ENCODE peak calls at places on chromosomes 6 and 20, in nine cellular contexts. U, Q, Z, M, G, H, P, T and I are unnamed samples. For H3K4me1 and H3K9me3, the result is how much of the 10 kb centered on the place peaks cover.

GRCh38 chr6:25639653-25640052 is 12.4 kb upstream of the SCGN start:
- DNase-seq in T (no peak), Z (no peak), Q (no peak), G (no peak), H (no peak), M (no peak), P (no peak), U (no peak), I (no peak)

GRCh38 chr6:15698474-15698873 is 35.6 kb upstream of the DTNBP1 start:
- DNase-seq in U (no peak), H (no peak), Z (no peak), Q (no peak), G (no peak), T (no peak), M (no peak), P (no peak), I (no peak)

GRCh38 chr6:155678361-155678760 is 222.7 kb upstream of the NOX3 start:
- DNase-seq in Z (no peak), M (no peak), T (no peak), H (no peak), G (no peak), U (peak), P (no peak), Q (no peak), I (no peak)

GRCh38 chr6:98366406-98366805 is 468.0 kb upstream of the POU3F2 start:
- DNase-seq in H (no peak), P (no peak), T (no peak), M (no peak), U (no peak), Z (no peak), G (no peak), Q (no peak), I (no peak)

GRCh38 chr20:8076505-8077498 is 55.3 kb upstream of the PLCB1 start:
- DNase-seq in M (no peak), T (peak), P (no peak), H (no peak), G (no peak), Q (no peak), Z (no peak), U (peak), I (no peak)

GRCh38 chr6:29958916-29959315 is 16.6 kb downstream of the HLA-A start:
- DNase-seq in P (no peak), G (no peak), Z (no peak), T (no peak), H (no peak), Q (no peak), U (no peak), M (no peak), I (no peak)

GRCh38 chr6:90484903-90485302 is 102.0 kb downstream of the MAP3K7 start:
- DNase-seq in Q (no peak), T (no peak), P (no peak), M (no peak), H (no peak), G (no peak), U (no peak), Z (no peak), I (no peak)

GRCh38 chr20:34675993-34676641 is 775 bp downstream of the PIGU start:
- DNase-seq in M (no peak), P (no peak), H (no peak), T (no peak), Q (no peak), U (no peak), Z (no peak), G (no peak), I (no peak)

GRCh38 chr6:116859264-116859663 is 17.8 kb upstream of the RFX6 start:
- DNase-seq in U (no peak), G (no peak), P (no peak), T (no peak), M (no peak), Q (no peak), H (no peak), Z (no peak), I (no peak)

GRCh38 chr6:164825386-164825785 is 484.0 kb downstream of the C6orf118 start:
- DNase-seq in H (no peak), Z (no peak), Q (no peak), T (no peak), P (no peak), G (no peak), M (no peak), U (no peak), I (no peak)

GRCh38 chr6:43052842-43053544 is 658 bp downstream of the CUL7 start:
- DNase-seq in G (no peak), M (peak), T (no peak), Q (no peak), Z (no peak), H (peak), U (peak), P (no peak), I (peak)

GRCh38 chr20:41889125-41889870 is 271.1 kb upstream of the CHD6 start:
- DNase-seq in T (no peak), Q (no peak), Z (no peak), U (no peak), H (no peak), G (no peak), P (no peak), M (no peak), I (no peak)

GRCh38 chr20:46361386-46361785 is 45.0 kb downstream of the ELMO2 start:
- DNase-seq in M (no peak), U (no peak), G (no peak), Q (no peak), T (no peak), Z (no peak), P (no peak), H (no peak), I (no peak)

GRCh38 chr20:36267605-36268500 is 31.6 kb downstream of the AAR2 start:
- DNase-seq in G (no peak), U (no peak), Q (no peak), P (no peak), H (no peak), T (no peak), M (no peak), Z (no peak), I (no peak)

GRCh38 chr6:144360401-144360800 is 75.3 kb downstream of the UTRN start:
- DNase-seq in G (no peak), P (no peak), U (no peak), Z (no peak), T (no peak), M (no peak), Q (no peak), H (no peak), I (no peak)

GRCh38 chr6:32603888-32604287 is 14.2 kb upstream of the HLA-DRB1 start:
- DNase-seq in P (no peak), Q (no peak), T (no peak), M (no peak), U (no peak), G (no peak), H (no peak), Z (no peak), I (no peak)

GRCh38 chr6:70673601-70674000 is 5.9 kb downstream of the SMAP1 start:
- DNase-seq in M (no peak), G (no peak), T (no peak), U (peak), P (no peak), Z (no peak), H (no peak), Q (no peak), I (no peak)

GRCh38 chr20:46302119-46302518 is 6.2 kb downstream of the CDH22 start:
- DNase-seq in H (no peak), U (no peak), G (no peak), Z (no peak), Q (no peak), M (no peak), P (no peak), T (no peak), I (no peak)

GRCh38 chr6:3592371-3592941 is 135.6 kb upstream of the SLC22A23 start:
- DNase-seq in T (no peak), H (no peak), G (no peak), M (no peak), P (no peak), Q (no peak), Z (no peak), U (peak), I (no peak)

GRCh38 chr6:5054427-5054873 is 30.7 kb upstream of the PPP1R3G start:
- DNase-seq in H (no peak), P (no peak), M (no peak), T (no peak), Z (no peak), Q (no peak), U (peak), G (no peak), I (no peak)

GRCh38 chr6:122947355-122947754 is 48.7 kb upstream of the CLVS2 start:
- DNase-seq in T (peak), M (no peak), Z (no peak), G (no peak), H (no peak), U (no peak), Q (no peak), P (no peak), I (no peak)

GRCh38 chr6:20448828-20449227 is 47.1 kb downstream of the E2F3 start:
- DNase-seq in Q (no peak), U (no peak), T (no peak), Z (peak), H (no peak), M (no peak), P (no peak), G (no peak), I (no peak)

GRCh38 chr20:20410678-20411077 is 42.8 kb downstream of the INSM1 start:
- DNase-seq in P (no peak), G (peak), M (peak), H (peak), Z (peak), U (no peak), Q (no peak), T (peak), I (no peak)

GRCh38 chr20:5844063-5844681 is 94.0 kb downstream of the SHLD1 start:
- DNase-seq in U (peak), Q (no peak), H (no peak), T (no peak), M (no peak), Z (no peak), G (no peak), P (no peak), I (no peak)

GRCh38 chr20:47568837-47569410 is 67.2 kb downstream of the NCOA3 start:
- DNase-seq in G (no peak), P (no peak), Q (no peak), M (no peak), T (no peak), Z (no peak), H (no peak), U (no peak), I (no peak)
- H3K4me1 ChIP-seq in G (under half), P (under half), Q (under half), M (under half), T (under half), Z (under half), H (half or more), U (under half), I (under half)

GRCh38 chr6:126033696-126034095 is 47.4 kb downstream of the TRMT11 start:
- DNase-seq in H (peak), G (no peak), P (no peak), U (peak), T (no peak), Q (no peak), M (peak), Z (no peak), I (peak)
- TF ChIP-seq POLR2A in H (no peak), G (no peak), P (no peak), U (no peak), T (no peak), Q (no peak), M (no peak), Z (no peak), I (no peak)

GRCh38 chr6:27442932-27443331 is 30.0 kb downstream of the ZNF184 start:
- DNase-seq in Q (no peak), P (no peak), H (no peak), T (no peak), U (no peak), G (no peak), M (no peak), Z (no peak), I (no peak)

GRCh38 chr6:27452496-27452897 is 20.4 kb downstream of the ZNF184 start:
- DNase-seq in Z (no peak), H (no peak), M (no peak), P (no peak), Q (no peak), G (no peak), T (no peak), U (peak), I (no peak)

GRCh38 chr6:27451660-27452390 is 21.1 kb downstream of the ZNF184 start:
- DNase-seq in G (no peak), Q (no peak), Z (no peak), U (no peak), P (no peak), T (no peak), H (no peak), M (no peak), I (no peak)

GRCh38 chr6:27448456-27448855 is 24.4 kb downstream of the ZNF184 start:
- DNase-seq in G (no peak), T (no peak), Q (no peak), Z (no peak), H (no peak), U (no peak), P (no peak), M (no peak), I (no peak)
- H3K9me3 ChIP-seq in G (under half), T (half or more), Q (under half), Z (half or more), H (half or more), U (under half), P (under half), M (under half), I (under half)

GRCh38 chr6:154453329-154453728 is 57.2 kb downstream of the CNKSR3 start:
- DNase-seq in G (no peak), H (no peak), M (no peak), Z (no peak), P (no peak), T (no peak), Q (no peak), U (no peak), I (no peak)
- H3K4me1 ChIP-seq in G (under half), H (under half), M (half or more), Z (under half), P (under half), T (under half), Q (under half), U (under half), I (under half)

DNA sequence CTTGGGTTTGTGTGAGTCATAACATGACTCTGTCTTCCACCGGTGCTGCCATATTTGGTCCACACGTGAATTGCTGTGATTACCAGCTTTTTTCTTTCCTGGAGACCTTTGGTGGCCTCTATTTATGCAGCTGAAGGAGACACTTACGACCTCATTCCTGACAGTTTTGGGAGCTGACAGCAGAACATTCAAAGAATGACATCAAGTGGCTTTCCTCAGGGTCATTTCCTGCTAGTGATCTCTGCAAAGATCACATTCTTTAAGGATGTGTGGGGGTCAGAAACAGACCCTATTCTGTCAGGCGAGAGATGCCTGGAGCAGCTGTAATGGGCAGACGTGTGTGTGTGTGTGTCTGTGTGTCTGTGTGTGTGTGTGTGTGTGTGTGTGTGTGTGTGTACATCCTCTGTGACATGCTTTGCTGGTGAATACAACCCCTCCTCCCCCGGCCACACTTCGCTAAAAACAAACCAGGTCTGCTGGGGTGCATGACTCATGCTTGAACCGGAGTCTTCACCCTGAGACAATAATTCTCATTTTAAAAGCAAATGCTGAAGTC is 115.6 kb downstream of the TMEM170B start:
- DNase-seq in M (no peak), P (no peak), G (peak), Z (no peak), H (no peak), T (no peak), U (peak), Q (peak), I (no peak)
- TF ChIP-seq POLR2A in M (no peak), P (no peak), G (no peak), Z (no peak), H (no peak), T (no peak), U (no peak), Q (no peak), I (no peak)

DNA sequence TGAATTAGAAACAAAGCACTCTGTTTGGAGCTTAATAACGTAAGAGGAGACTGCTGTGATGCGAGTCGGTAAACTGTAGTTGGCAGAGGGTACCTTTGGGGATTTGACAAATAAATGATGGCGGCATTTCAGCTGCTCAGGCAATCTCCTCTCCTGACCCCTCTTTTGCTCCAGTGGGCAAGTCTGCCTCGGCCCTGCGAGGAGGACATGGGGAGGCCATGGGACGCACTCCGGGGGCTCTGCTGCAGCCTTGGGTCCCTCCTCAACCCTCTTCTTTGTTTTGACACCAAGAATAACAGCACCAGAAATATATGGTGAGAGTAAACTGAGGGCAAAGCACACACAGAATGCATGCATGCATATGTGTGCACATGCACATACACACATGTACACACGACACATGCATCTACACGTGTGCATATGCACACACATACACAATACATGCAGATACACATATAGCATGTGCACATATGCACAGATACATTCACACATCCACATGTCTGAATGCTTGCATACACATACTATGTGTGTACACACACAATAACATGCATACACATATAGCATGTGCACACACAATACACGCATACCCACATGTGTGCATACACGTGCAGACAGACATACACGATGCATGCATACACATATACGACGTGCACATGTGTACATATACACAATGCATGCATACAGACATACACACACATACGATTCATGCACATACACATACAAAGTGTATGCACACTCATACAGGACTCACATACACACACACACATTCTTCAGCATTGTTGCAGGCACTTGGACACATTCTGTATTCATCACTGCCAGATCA is 24.4 kb upstream of the IRF4 start:
- DNase-seq in G (no peak), Q (no peak), P (peak), U (no peak), T (no peak), M (no peak), H (no peak), Z (no peak), I (no peak)
- H3K9me3 ChIP-seq in G (under half), Q (under half), P (under half), U (under half), T (under half), M (under half), H (under half), Z (under half), I (under half)

DNA sequence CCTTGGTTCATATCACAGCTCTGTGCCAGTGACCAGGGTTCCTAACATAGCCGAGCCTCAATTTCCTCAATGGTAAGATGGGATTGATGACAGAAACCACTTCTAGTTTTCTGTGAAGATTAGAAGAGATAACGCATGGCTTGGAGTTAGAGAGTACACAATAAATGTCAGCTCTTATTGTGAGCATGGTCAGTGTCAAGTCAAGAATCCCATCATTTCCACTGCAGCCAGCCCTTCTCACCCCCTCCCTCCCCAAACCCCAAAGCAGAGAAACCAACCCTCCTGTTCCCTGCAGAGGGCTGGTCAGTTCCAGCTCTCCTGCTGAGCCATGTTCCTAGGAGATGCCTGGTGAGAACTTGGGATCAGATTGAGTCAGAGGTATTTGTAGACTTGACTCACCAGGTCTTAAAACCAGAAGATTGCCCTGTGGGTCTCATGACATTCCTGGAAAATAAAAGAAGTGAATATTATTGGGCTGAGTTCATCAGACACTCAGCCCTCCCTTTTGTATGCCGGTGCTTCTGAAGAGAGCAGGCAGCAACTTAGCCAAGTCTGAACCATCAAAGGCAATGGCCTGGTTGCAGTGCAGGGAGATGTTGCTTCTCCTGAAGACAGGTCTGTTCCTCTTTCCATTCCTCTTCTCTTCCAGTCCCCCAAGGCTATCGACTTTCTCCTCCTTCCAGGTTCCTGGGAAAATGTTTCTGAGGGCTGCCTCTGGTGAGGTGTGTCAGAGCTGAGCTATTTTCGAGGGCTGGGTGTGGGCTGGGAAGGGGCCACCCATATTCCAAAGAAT is 278.1 kb upstream of the SUPT3H start:
- DNase-seq in M (no peak), T (no peak), H (no peak), U (peak), P (no peak), Z (no peak), G (no peak), Q (no peak), I (no peak)
- H3K4me1 ChIP-seq in M (under half), T (under half), H (under half), U (under half), P (under half), Z (under half), G (under half), Q (under half), I (under half)

GRCh38 chr6:142152731-142153130 is 5.7 kb downstream of the VTA1 start:
- DNase-seq in Z (no peak), M (no peak), Q (no peak), U (peak), P (no peak), G (no peak), H (no peak), T (no peak), I (no peak)

GRCh38 chr6:142146828-142147662 is at the start of the genes NMBR and VTA1:
- DNase-seq in M (peak), T (peak), U (peak), Q (peak), G (peak), Z (peak), H (peak), P (peak), I (peak)
- TF ChIP-seq POLR2A in M (no peak), T (no peak), U (peak), Q (peak), G (peak), Z (peak), H (peak), P (peak), I (peak)